ENCODE peak calls at places on chromosome 13, in seven cellular contexts. One of them, this sample, is unnamed.

GRCh38 chr13:84439108-84439507 is 556.8 kb upstream of the SLITRK1 start:
- DNase-seq in cardiac fibroblast: peak; percentile 46
- DNase-seq in GM12865: no peak
- DNase-seq in choroid plexus epithelial cell: peak; percentile 54
- DNase-seq in AG09309: peak; percentile 38
- DNase-seq in A549: no peak
- DNase-seq in heart right ventricle: no peak
- DNase-seq in this sample: no peak

GRCh38 chr13:53064721-53065120 is 36.1 kb downstream of the OLFM4 start:
- DNase-seq in GM12865: no peak
- DNase-seq in cardiac fibroblast: no peak
- DNase-seq in AG09309: no peak
- DNase-seq in A549: no peak
- DNase-seq in choroid plexus epithelial cell: no peak
- DNase-seq in heart right ventricle: peak; percentile 15
- DNase-seq in this sample: no peak

GRCh38 chr13:105878119-105878518 is 657.3 kb downstream of the EFNB2 start:
- DNase-seq in choroid plexus epithelial cell: no peak
- DNase-seq in heart right ventricle: no peak
- DNase-seq in cardiac fibroblast: no peak
- DNase-seq in A549: no peak
- DNase-seq in GM12865: no peak
- DNase-seq in AG09309: no peak
- DNase-seq in this sample: no peak

GRCh38 chr13:102812616-102813287 is 13.8 kb downstream of the BIVM start:
- DNase-seq in choroid plexus epithelial cell: peak; percentile 56
- DNase-seq in heart right ventricle: no peak
- DNase-seq in AG09309: no peak
- DNase-seq in cardiac fibroblast: peak; percentile 27
- DNase-seq in GM12865: peak; percentile 15
- DNase-seq in A549: no peak
- DNase-seq in this sample: peak; percentile 12

GRCh38 chr13:19881641-19882040 is 18.2 kb upstream of the ZMYM5 start:
- DNase-seq in heart right ventricle: no peak
- DNase-seq in GM12865: no peak
- DNase-seq in cardiac fibroblast: no peak
- DNase-seq in choroid plexus epithelial cell: no peak
- DNase-seq in AG09309: no peak
- DNase-seq in A549: no peak
- DNase-seq in this sample: no peak

GRCh38 chr13:44853641-44854040 is 135.6 kb downstream of the NUFIP1 start:
- DNase-seq in A549: peak; percentile 71
- DNase-seq in cardiac fibroblast: no peak
- DNase-seq in choroid plexus epithelial cell: no peak
- DNase-seq in AG09309: no peak
- DNase-seq in heart right ventricle: no peak
- DNase-seq in GM12865: no peak
- DNase-seq in this sample: no peak

GRCh38 chr13:80341771-80342271 is 895 bp upstream of the SPRY2 start:
- DNase-seq in heart right ventricle: peak; percentile 64
- DNase-seq in GM12865: no peak
- DNase-seq in AG09309: no peak
- DNase-seq in cardiac fibroblast: peak; percentile 66
- DNase-seq in choroid plexus epithelial cell: peak; percentile 73
- DNase-seq in A549: peak; percentile 54
- DNase-seq in this sample: peak; percentile 38

GRCh38 chr13:21850013-21851006 is 179.4 kb downstream of the FGF9 start:
- DNase-seq in A549: no peak
- DNase-seq in heart right ventricle: no peak
- DNase-seq in AG09309: no peak
- DNase-seq in choroid plexus epithelial cell: no peak
- DNase-seq in GM12865: no peak
- DNase-seq in cardiac fibroblast: no peak
- DNase-seq in this sample: no peak

GRCh38 chr13:49314344-49314882 is 66.7 kb downstream of the CDADC1 start:
- DNase-seq in AG09309: peak; percentile 39
- DNase-seq in GM12865: no peak
- DNase-seq in A549: no peak
- DNase-seq in cardiac fibroblast: no peak
- DNase-seq in heart right ventricle: no peak
- DNase-seq in choroid plexus epithelial cell: no peak
- DNase-seq in this sample: no peak

GRCh38 chr13:59178344-59178743 is 985.4 kb downstream of the DIAPH3 start:
- DNase-seq in GM12865: no peak
- DNase-seq in AG09309: no peak
- DNase-seq in cardiac fibroblast: peak; percentile 35
- DNase-seq in A549: no peak
- DNase-seq in choroid plexus epithelial cell: peak; percentile 54
- DNase-seq in heart right ventricle: no peak
- DNase-seq in this sample: no peak

GRCh38 chr13:80515296-80515695 is 174.4 kb upstream of the SPRY2 start:
- DNase-seq in GM12865: no peak
- DNase-seq in cardiac fibroblast: no peak
- DNase-seq in choroid plexus epithelial cell: no peak
- DNase-seq in AG09309: no peak
- DNase-seq in A549: no peak
- DNase-seq in heart right ventricle: no peak
- DNase-seq in this sample: no peak

GRCh38 chr13:106796280-106797047 is 228.5 kb upstream of the ARGLU1 start:
- DNase-seq in GM12865: no peak
- DNase-seq in heart right ventricle: no peak
- DNase-seq in AG09309: no peak
- DNase-seq in choroid plexus epithelial cell: no peak
- DNase-seq in cardiac fibroblast: no peak
- DNase-seq in A549: no peak
- DNase-seq in this sample: no peak

GRCh38 chr13:35549481-35549880 is 73.0 kb upstream of the MAB21L1 start:
- DNase-seq in choroid plexus epithelial cell: peak; percentile 51
- DNase-seq in A549: peak; percentile 27
- DNase-seq in AG09309: peak; percentile 25
- DNase-seq in GM12865: peak; percentile 11
- DNase-seq in heart right ventricle: no peak
- DNase-seq in cardiac fibroblast: peak; percentile 41
- DNase-seq in this sample: no peak

GRCh38 chr13:97275265-97275664 is 53.1 kb downstream of the MBNL2 start:
- DNase-seq in A549: peak; percentile 50
- DNase-seq in cardiac fibroblast: peak; percentile 91
- DNase-seq in GM12865: no peak
- DNase-seq in choroid plexus epithelial cell: peak; percentile 91
- DNase-seq in AG09309: peak; percentile 63
- DNase-seq in heart right ventricle: peak; percentile 51
- DNase-seq in this sample: no peak

GRCh38 chr13:98275711-98276171 is 98.7 kb upstream of the RNF113B start:
- DNase-seq in GM12865: no peak
- DNase-seq in choroid plexus epithelial cell: no peak
- DNase-seq in AG09309: no peak
- DNase-seq in A549: no peak
- DNase-seq in cardiac fibroblast: no peak
- DNase-seq in heart right ventricle: no peak
- DNase-seq in this sample: no peak

GRCh38 chr13:23715762-23716235 is 145.6 kb downstream of the TNFRSF19 start:
- DNase-seq in GM12865: peak; percentile 38
- DNase-seq in AG09309: no peak
- DNase-seq in choroid plexus epithelial cell: peak; percentile 58
- DNase-seq in cardiac fibroblast: peak; percentile 36
- DNase-seq in A549: peak; percentile 38
- DNase-seq in heart right ventricle: no peak
- DNase-seq in this sample: peak; percentile 26

GRCh38 chr13:44052843-44053607 is 173.3 kb downstream of the LACC1 start:
- DNase-seq in AG09309: peak; percentile 29
- DNase-seq in heart right ventricle: no peak
- DNase-seq in cardiac fibroblast: peak; percentile 28
- DNase-seq in A549: no peak
- DNase-seq in GM12865: no peak
- DNase-seq in choroid plexus epithelial cell: peak; percentile 86
- DNase-seq in this sample: no peak

GRCh38 chr13:93260591-93260990 is 34.0 kb downstream of the GPC6 start:
- DNase-seq in AG09309: no peak
- DNase-seq in heart right ventricle: no peak
- DNase-seq in cardiac fibroblast: peak; percentile 18
- DNase-seq in A549: no peak
- DNase-seq in choroid plexus epithelial cell: peak; percentile 54
- DNase-seq in GM12865: no peak
- DNase-seq in this sample: no peak

GRCh38 chr13:50535050-50535449 is 308.4 kb downstream of the DLEU7 start:
- DNase-seq in heart right ventricle: no peak
- DNase-seq in choroid plexus epithelial cell: no peak
- DNase-seq in cardiac fibroblast: no peak
- DNase-seq in AG09309: no peak
- DNase-seq in GM12865: no peak
- DNase-seq in A549: no peak
- DNase-seq in this sample: no peak

GRCh38 chr13:76647550-76647949 is 238.7 kb downstream of the KCTD12 start:
- DNase-seq in AG09309: no peak
- DNase-seq in A549: no peak
- DNase-seq in choroid plexus epithelial cell: no peak
- DNase-seq in cardiac fibroblast: peak; percentile 36
- DNase-seq in GM12865: no peak
- DNase-seq in heart right ventricle: no peak
- DNase-seq in this sample: no peak

GRCh38 chr13:45521292-45521691 is 56.6 kb downstream of the COG3 start:
- DNase-seq in cardiac fibroblast: peak; percentile 52
- DNase-seq in choroid plexus epithelial cell: peak; percentile 81
- DNase-seq in GM12865: no peak
- DNase-seq in AG09309: peak; percentile 66
- DNase-seq in heart right ventricle: peak; percentile 13
- DNase-seq in A549: no peak
- DNase-seq in this sample: no peak

GRCh38 chr13:27636624-27637288 is 15.1 kb downstream of the POLR1D start:
- DNase-seq in choroid plexus epithelial cell: peak; percentile 48
- DNase-seq in AG09309: no peak
- DNase-seq in cardiac fibroblast: no peak
- DNase-seq in heart right ventricle: no peak
- DNase-seq in GM12865: no peak
- DNase-seq in A549: no peak
- DNase-seq in this sample: no peak

GRCh38 chr13:114116734-114117133 is 15.7 kb downstream of the RASA3 start:
- DNase-seq in choroid plexus epithelial cell: no peak
- DNase-seq in A549: no peak
- DNase-seq in AG09309: no peak
- DNase-seq in GM12865: no peak
- DNase-seq in cardiac fibroblast: no peak
- DNase-seq in heart right ventricle: no peak
- DNase-seq in this sample: no peak

GRCh38 chr13:31199849-31200635 is at the start of gene B3GLCT:
- DNase-seq in AG09309: no peak
- DNase-seq in A549: peak; percentile 74
- DNase-seq in heart right ventricle: peak; percentile 65
- DNase-seq in cardiac fibroblast: peak; percentile 77
- DNase-seq in GM12865: peak; percentile 90
- DNase-seq in choroid plexus epithelial cell: peak; percentile 77
- DNase-seq in this sample: peak; percentile 97

GRCh38 chr13:112828756-112829155 is 138.9 kb downstream of the ATP11A start:
- DNase-seq in cardiac fibroblast: no peak
- DNase-seq in A549: no peak
- DNase-seq in choroid plexus epithelial cell: no peak
- DNase-seq in heart right ventricle: no peak
- DNase-seq in GM12865: no peak
- DNase-seq in AG09309: no peak
- DNase-seq in this sample: no peak
- TF ChIP-seq CTCF in cardiac fibroblast: no peak
- TF ChIP-seq CTCF in A549: no peak
- TF ChIP-seq CTCF in choroid plexus epithelial cell: no peak
- TF ChIP-seq CTCF in heart right ventricle: no peak
- TF ChIP-seq CTCF in GM12865: no peak
- TF ChIP-seq CTCF in AG09309: no peak
- TF ChIP-seq CTCF in this sample: no peak

GRCh38 chr13:32538621-32539246 is at the start of gene N4BP2L2:
- DNase-seq in heart right ventricle: peak; percentile 97
- DNase-seq in A549: peak; percentile 95
- DNase-seq in AG09309: peak; percentile 88
- DNase-seq in choroid plexus epithelial cell: peak; percentile 99
- DNase-seq in GM12865: peak; percentile 97
- DNase-seq in cardiac fibroblast: peak; percentile 98
- DNase-seq in this sample: peak; percentile 83
- TF ChIP-seq CTCF in heart right ventricle: peak; percentile 57
- TF ChIP-seq CTCF in A549: peak; percentile 63
- TF ChIP-seq CTCF in AG09309: peak; percentile 31
- TF ChIP-seq CTCF in choroid plexus epithelial cell: peak; percentile 61
- TF ChIP-seq CTCF in GM12865: no peak
- TF ChIP-seq CTCF in cardiac fibroblast: peak; percentile 24
- TF ChIP-seq CTCF in this sample: no peak

DNA sequence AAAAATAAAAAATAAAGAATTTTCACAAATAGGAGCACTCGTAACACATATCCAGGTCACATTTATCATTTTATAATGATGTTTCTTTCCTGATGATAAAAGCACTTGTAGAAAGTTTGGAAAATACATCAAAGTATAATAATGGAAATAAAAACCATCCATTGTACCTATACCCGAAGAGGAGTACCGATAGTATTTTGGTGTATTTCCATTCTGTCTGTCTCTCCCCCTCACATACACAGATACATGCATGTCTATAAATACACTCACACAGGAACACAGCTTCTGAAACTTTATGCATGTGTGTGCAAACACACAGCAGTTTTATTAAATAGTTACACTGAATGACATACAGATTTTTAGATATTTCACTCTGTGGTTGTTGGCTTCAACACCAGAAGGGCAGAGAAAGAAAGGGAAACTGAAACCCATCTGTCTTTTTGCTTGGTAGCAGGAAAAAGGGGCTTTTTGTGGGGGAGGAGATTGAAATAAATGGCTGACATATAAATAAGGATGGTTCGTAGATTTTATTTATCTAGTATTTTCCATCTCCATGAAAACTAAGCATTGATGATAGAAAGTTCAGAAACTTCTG is 114.8 kb downstream of the LRCH1 start:
- DNase-seq in cardiac fibroblast: no peak
- DNase-seq in AG09309: no peak
- DNase-seq in heart right ventricle: no peak
- DNase-seq in A549: no peak
- DNase-seq in GM12865: peak; percentile 76
- DNase-seq in choroid plexus epithelial cell: no peak
- DNase-seq in this sample: peak; percentile 35
- TF ChIP-seq CTCF in cardiac fibroblast: no peak
- TF ChIP-seq CTCF in AG09309: no peak
- TF ChIP-seq CTCF in heart right ventricle: no peak
- TF ChIP-seq CTCF in A549: no peak
- TF ChIP-seq CTCF in GM12865: no peak
- TF ChIP-seq CTCF in choroid plexus epithelial cell: no peak
- TF ChIP-seq CTCF in this sample: no peak

DNA sequence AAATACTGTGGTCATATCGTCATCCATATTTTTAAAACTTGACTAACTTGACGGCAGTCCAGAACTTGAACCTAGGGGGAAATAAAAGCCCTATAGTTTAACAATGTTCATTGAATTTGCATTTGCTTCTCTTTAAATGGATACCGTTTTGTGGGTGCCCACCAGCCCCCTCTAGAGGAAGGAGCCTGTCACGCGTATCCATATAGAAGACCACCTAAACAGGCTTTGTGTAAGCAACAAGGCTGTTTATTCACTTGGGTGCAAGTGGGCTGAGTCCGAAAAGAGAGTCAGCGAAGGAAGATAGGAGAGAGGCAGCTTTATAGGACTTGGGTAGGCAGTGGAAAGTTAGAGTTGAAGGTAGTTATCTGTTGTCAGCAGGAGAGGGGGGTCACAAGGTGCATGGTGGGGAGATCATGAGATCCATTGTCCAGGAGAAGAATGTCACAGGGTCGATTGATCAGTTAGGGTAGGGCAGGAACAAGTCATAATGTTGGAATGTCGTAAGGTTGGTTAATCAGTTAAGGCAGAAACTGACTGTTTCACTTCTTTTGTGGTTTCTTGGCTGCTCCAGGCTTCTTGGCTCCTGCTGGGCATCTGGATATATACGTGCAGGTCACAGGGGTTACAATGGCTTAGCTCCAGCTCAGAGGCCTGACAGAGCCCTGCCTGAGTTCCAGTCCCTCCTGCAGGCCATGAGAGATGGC is 42.5 kb upstream of the ANKRD10 start:
- DNase-seq in heart right ventricle: no peak
- DNase-seq in A549: peak; percentile 32
- DNase-seq in cardiac fibroblast: peak; percentile 46
- DNase-seq in GM12865: no peak
- DNase-seq in AG09309: no peak
- DNase-seq in choroid plexus epithelial cell: peak; percentile 37
- DNase-seq in this sample: no peak
- TF ChIP-seq CTCF in heart right ventricle: no peak
- TF ChIP-seq CTCF in A549: no peak
- TF ChIP-seq CTCF in cardiac fibroblast: peak; percentile 8
- TF ChIP-seq CTCF in GM12865: no peak
- TF ChIP-seq CTCF in AG09309: peak; percentile 16
- TF ChIP-seq CTCF in choroid plexus epithelial cell: peak; percentile 37
- TF ChIP-seq CTCF in this sample: no peak